ENCODE peak calls at places on chromosomes 2 and 18, in nine cellular contexts. Z is stimulated activated CD4-positive, alpha-beta T cell treated with anti-CD3 and anti-CD28 coated beads, Interleukin-2, amount 100 ng/mL, for 24 hours; V is NT2/D1; G is AG10803; L is omental fat pad; J is DMS153; U is left lung; K is ovary; I is NAMALWA. Y is an unnamed sample.

GRCh38 chr2:232896700-232897385 is 26.8 kb downstream of the SNORC start:
- DNase-seq in Z (no peak), V (no peak), G (no peak), L (no peak), J (no peak), U (no peak), K (no peak), I (no peak), Y (no peak)

GRCh38 chr2:70801607-70802263 is 11.3 kb upstream of the FIGLA start:
- DNase-seq in Z (no peak), V (no peak), G (no peak), L (no peak), J (no peak), U (no peak), K (no peak), I (no peak), Y (no peak)

GRCh38 chr2:178109813-178110212 is 2.4 kb upstream of the RBM45 start:
- DNase-seq in Z (no peak), V (no peak), G (peak; percentile 55), L (no peak), J (peak; percentile 58), U (no peak), K (no peak), I (peak; percentile 74), Y (no peak)

GRCh38 chr2:216777637-216778273 is 82.1 kb downstream of the TNP1 start:
- DNase-seq in Z (no peak), V (peak; percentile 79), G (peak; percentile 29), L (no peak), J (peak; percentile 85), U (no peak), K (no peak), I (peak; percentile 88), Y (peak; percentile 53)

GRCh38 chr2:185628985-185629384 is 109.6 kb upstream of the FSIP2 start:
- DNase-seq in Z (no peak), V (peak; percentile 27), G (no peak), L (no peak), J (no peak), U (no peak), K (no peak), I (peak; percentile 48), Y (no peak)

GRCh38 chr2:120596990-120597594 is 138.6 kb upstream of the GLI2 start:
- DNase-seq in Z (no peak), V (no peak), G (peak; percentile 95), L (no peak), J (no peak), U (no peak), K (peak; percentile 62), I (no peak), Y (no peak)

GRCh38 chr2:60678551-60678950 is 77.5 kb upstream of the PAPOLG start:
- DNase-seq in Z (no peak), V (no peak), G (no peak), L (no peak), J (no peak), U (no peak), K (no peak), I (no peak), Y (no peak)

GRCh38 chr2:3669656-3670055 is 11.7 kb downstream of the ALLC start:
- DNase-seq in Z (no peak), V (no peak), G (no peak), L (no peak), J (no peak), U (no peak), K (no peak), I (no peak), Y (no peak)

GRCh38 chr2:15784106-15784885 is 156.1 kb upstream of the MYCN start:
- DNase-seq in Z (no peak), V (no peak), G (no peak), L (no peak), J (no peak), U (no peak), K (no peak), I (no peak), Y (no peak)

GRCh38 chr2:83602753-83603152 is 856.3 kb downstream of the SUCLG1 start:
- DNase-seq in Z (no peak), V (no peak), G (no peak), L (no peak), J (no peak), U (no peak), K (no peak), I (peak; percentile 4), Y (no peak)

GRCh38 chr2:112474844-112475486 is 7.0 kb upstream of the TTL start:
- DNase-seq in Z (no peak), V (no peak), G (peak; percentile 58), L (no peak), J (no peak), U (no peak), K (no peak), I (no peak), Y (no peak)

GRCh38 chr18:54020971-54021370 is 203.5 kb downstream of the MBD2 start:
- DNase-seq in Z (no peak), V (no peak), G (no peak), L (no peak), J (no peak), U (no peak), K (no peak), I (no peak), Y (no peak)

GRCh38 chr2:26552641-26553040 is 74.7 kb upstream of the OTOF start:
- DNase-seq in Z (no peak), V (no peak), G (no peak), L (no peak), J (no peak), U (no peak), K (no peak), I (no peak), Y (no peak)

GRCh38 chr2:168039885-168040284 is 207.5 kb downstream of the STK39 start:
- DNase-seq in Z (no peak), V (no peak), G (no peak), L (no peak), J (no peak), U (no peak), K (no peak), I (no peak), Y (no peak)

GRCh38 chr2:134002391-134002790 is 251.5 kb upstream of the MGAT5 start:
- DNase-seq in Z (no peak), V (no peak), G (no peak), L (no peak), J (no peak), U (no peak), K (no peak), I (no peak), Y (no peak)

GRCh38 chr18:45910405-45911023 is 56.6 kb downstream of the EPG5 start:
- DNase-seq in Z (peak; percentile 69), V (peak; percentile 42), G (peak; percentile 34), L (no peak), J (no peak), U (peak; percentile 36), K (peak; percentile 30), I (peak; percentile 66), Y (no peak)

GRCh38 chr18:61821748-61822147 is 71.1 kb downstream of the RNF152 start:
- DNase-seq in Z (no peak), V (no peak), G (no peak), L (no peak), J (no peak), U (no peak), K (no peak), I (no peak), Y (no peak)

GRCh38 chr18:78107363-78107762 is 857.7 kb downstream of the GALR1 start:
- DNase-seq in Z (no peak), V (no peak), G (no peak), L (no peak), J (no peak), U (no peak), K (no peak), I (no peak), Y (no peak)

GRCh38 chr2:20532634-20533437 is 86.0 kb downstream of the RHOB start:
- DNase-seq in Z (no peak), V (peak; percentile 57), G (no peak), L (no peak), J (no peak), U (no peak), K (no peak), I (no peak), Y (no peak)

GRCh38 chr2:105872142-105872728 is 127.5 kb downstream of the NCK2 start:
- DNase-seq in Z (no peak), V (no peak), G (no peak), L (no peak), J (no peak), U (no peak), K (no peak), I (no peak), Y (no peak)

GRCh38 chr2:12493031-12493513 is 223.7 kb upstream of the TRIB2 start:
- DNase-seq in Z (peak; percentile 54), V (no peak), G (peak; percentile 50), L (no peak), J (no peak), U (no peak), K (peak; percentile 93), I (no peak), Y (no peak)

GRCh38 chr2:58553937-58554336 is 312.8 kb upstream of the FANCL start:
- DNase-seq in Z (no peak), V (no peak), G (peak; percentile 1), L (no peak), J (no peak), U (no peak), K (no peak), I (peak; percentile 26), Y (no peak)

GRCh38 chr2:5696741-5697521 is 4.7 kb downstream of the SOX11 start:
- DNase-seq in Z (no peak), V (peak; percentile 40), G (peak; percentile 49), L (no peak), J (peak; percentile 29), U (no peak), K (no peak), I (peak; percentile 56), Y (no peak)

GRCh38 chr2:204109681-204110080 is 173.1 kb downstream of the ICOS start:
- DNase-seq in Z (no peak), V (no peak), G (no peak), L (no peak), J (no peak), U (no peak), K (no peak), I (no peak), Y (no peak)

GRCh38 chr2:65831528-65831927 is 399.1 kb upstream of the SPRED2 start:
- DNase-seq in Z (no peak), V (no peak), G (no peak), L (no peak), J (no peak), U (no peak), K (no peak), I (no peak), Y (no peak)

GRCh38 chr2:239544846-239545465 is 144.1 kb upstream of the HDAC4 start:
- DNase-seq in Z (peak; percentile 52), V (no peak), G (no peak), L (no peak), J (no peak), U (no peak), K (no peak), I (peak; percentile 8), Y (no peak)

GRCh38 chr2:235267251-235267650 is 226.6 kb upstream of the AGAP1 start:
- DNase-seq in Z (no peak), V (no peak), G (peak; percentile 13), L (no peak), J (no peak), U (no peak), K (no peak), I (no peak), Y (no peak)

GRCh38 chr2:190984595-190984994 is 29.4 kb downstream of the STAT1 start:
- DNase-seq in Z (no peak), V (no peak), G (peak; percentile 76), L (no peak), J (no peak), U (no peak), K (no peak), I (no peak), Y (no peak)

GRCh38 chr2:9980520-9980919 is 29.0 kb downstream of the GRHL1 start:
- DNase-seq in Z (no peak), V (no peak), G (peak; percentile 89), L (no peak), J (no peak), U (no peak), K (no peak), I (no peak), Y (no peak)

GRCh38 chr2:121837596-121837995 is 82.1 kb downstream of the TSN start:
- DNase-seq in Z (no peak), V (no peak), G (no peak), L (no peak), J (no peak), U (no peak), K (no peak), I (no peak), Y (no peak)

Y was measured in NCI-H187 treated with DMSO at 0.1 percent for 48 hours.